ENCODE peak calls at places on chromosome 3, in six cellular contexts. One of them, this sample, is unnamed.

GRCh38 chr3:149273096-149273751 is 51.6 kb upstream of the CP start:
- DNase-seq in NB4: peak; percentile 84
- DNase-seq in Jurkat, Clone E6-1: peak; percentile 66
- DNase-seq in thoracic aorta: no peak
- DNase-seq in epithelial cell of esophagus: peak; percentile 85
- DNase-seq in AG09309: peak; percentile 76
- DNase-seq in this sample: peak; percentile 54

GRCh38 chr3:29972594-29972993 is 633.8 kb upstream of the TGFBR2 start:
- DNase-seq in NB4: no peak
- DNase-seq in Jurkat, Clone E6-1: no peak
- DNase-seq in epithelial cell of esophagus: no peak
- DNase-seq in AG09309: peak; percentile 70
- DNase-seq in thoracic aorta: no peak
- DNase-seq in this sample: peak; percentile 90

GRCh38 chr3:1275495-1275894 is 182.7 kb downstream of the CNTN6 start:
- DNase-seq in AG09309: no peak
- DNase-seq in epithelial cell of esophagus: peak; percentile 10
- DNase-seq in thoracic aorta: no peak
- DNase-seq in NB4: peak; percentile 42
- DNase-seq in Jurkat, Clone E6-1: peak; percentile 14
- DNase-seq in this sample: no peak

GRCh38 chr3:99114565-99115291 is 213.2 kb upstream of the DCBLD2 start:
- DNase-seq in NB4: peak; percentile 10
- DNase-seq in thoracic aorta: no peak
- DNase-seq in Jurkat, Clone E6-1: no peak
- DNase-seq in epithelial cell of esophagus: peak; percentile 61
- DNase-seq in AG09309: no peak
- DNase-seq in this sample: peak; percentile 45

GRCh38 chr3:178146406-178146831 is 389.8 kb upstream of the KCNMB2 start:
- DNase-seq in Jurkat, Clone E6-1: no peak
- DNase-seq in NB4: no peak
- DNase-seq in AG09309: peak; percentile 10
- DNase-seq in epithelial cell of esophagus: no peak
- DNase-seq in thoracic aorta: no peak
- DNase-seq in this sample: no peak

GRCh38 chr3:4729061-4729973 is 236.2 kb downstream of the ITPR1 start:
- DNase-seq in Jurkat, Clone E6-1: no peak
- DNase-seq in AG09309: no peak
- DNase-seq in NB4: no peak
- DNase-seq in thoracic aorta: no peak
- DNase-seq in epithelial cell of esophagus: no peak
- DNase-seq in this sample: no peak

GRCh38 chr3:188439080-188439479 is 285.1 kb downstream of the LPP start:
- DNase-seq in AG09309: no peak
- DNase-seq in epithelial cell of esophagus: no peak
- DNase-seq in Jurkat, Clone E6-1: peak; percentile 24
- DNase-seq in thoracic aorta: no peak
- DNase-seq in NB4: peak; percentile 84
- DNase-seq in this sample: no peak

GRCh38 chr3:153734777-153735551 is 386.2 kb upstream of the ARHGEF26 start:
- DNase-seq in epithelial cell of esophagus: peak; percentile 83
- DNase-seq in AG09309: no peak
- DNase-seq in thoracic aorta: no peak
- DNase-seq in NB4: no peak
- DNase-seq in Jurkat, Clone E6-1: no peak
- DNase-seq in this sample: no peak

GRCh38 chr3:42366550-42366949 is 43.9 kb downstream of the LYZL4 start:
- DNase-seq in thoracic aorta: no peak
- DNase-seq in NB4: no peak
- DNase-seq in Jurkat, Clone E6-1: no peak
- DNase-seq in epithelial cell of esophagus: no peak
- DNase-seq in AG09309: no peak
- DNase-seq in this sample: no peak

GRCh38 chr3:120157113-120157512 is 62.9 kb upstream of the GSK3B start:
- DNase-seq in NB4: no peak
- DNase-seq in epithelial cell of esophagus: no peak
- DNase-seq in Jurkat, Clone E6-1: no peak
- DNase-seq in AG09309: no peak
- DNase-seq in thoracic aorta: no peak
- DNase-seq in this sample: no peak

GRCh38 chr3:106212658-106213222 is 343.9 kb upstream of the CBLB start:
- DNase-seq in AG09309: no peak
- DNase-seq in epithelial cell of esophagus: no peak
- DNase-seq in thoracic aorta: no peak
- DNase-seq in Jurkat, Clone E6-1: no peak
- DNase-seq in NB4: no peak
- DNase-seq in this sample: no peak

GRCh38 chr3:120113128-120114116 is 19.2 kb upstream of the GSK3B start:
- DNase-seq in NB4: no peak
- DNase-seq in epithelial cell of esophagus: peak; percentile 97
- DNase-seq in thoracic aorta: no peak
- DNase-seq in Jurkat, Clone E6-1: no peak
- DNase-seq in AG09309: no peak
- DNase-seq in this sample: no peak

GRCh38 chr3:56915969-56916586 is 114.3 kb upstream of the ARHGEF3 start:
- DNase-seq in NB4: peak; percentile 40
- DNase-seq in AG09309: no peak
- DNase-seq in Jurkat, Clone E6-1: peak; percentile 75
- DNase-seq in epithelial cell of esophagus: no peak
- DNase-seq in thoracic aorta: no peak
- DNase-seq in this sample: no peak

DNA sequence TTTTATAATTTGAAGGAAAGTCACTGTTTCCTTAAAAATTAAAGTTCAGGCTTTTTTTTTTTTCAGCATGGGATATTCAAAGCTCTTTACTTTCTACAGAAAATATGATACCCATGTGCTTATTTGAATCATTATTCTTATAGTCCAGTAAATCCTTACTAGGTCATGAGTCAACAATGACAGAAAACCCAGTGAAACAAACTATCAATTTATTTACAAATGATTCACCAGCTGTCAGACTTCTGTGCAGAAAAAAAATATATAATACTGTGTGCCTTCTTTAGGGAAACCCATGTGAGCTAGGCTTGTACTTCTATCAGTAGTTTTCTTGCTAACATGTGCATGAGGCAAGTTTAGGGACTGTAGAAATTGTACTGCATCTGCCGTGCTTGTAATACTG is 1.2 kb downstream of the ACP3 start:
- DNase-seq in Jurkat, Clone E6-1: no peak
- DNase-seq in AG09309: no peak
- DNase-seq in NB4: peak; percentile 29
- DNase-seq in thoracic aorta: no peak
- DNase-seq in epithelial cell of esophagus: peak; percentile 71
- DNase-seq in this sample: no peak
- H3K4me3 ChIP-seq in Jurkat, Clone E6-1: no peak overlapping the region
- H3K4me3 ChIP-seq in AG09309: no peak overlapping the region
- H3K4me3 ChIP-seq in NB4: peak overlapping the region; percentile 68
- H3K4me3 ChIP-seq in thoracic aorta: no peak overlapping the region
- H3K4me3 ChIP-seq in epithelial cell of esophagus: peak overlapping the region; percentile 36
- H3K4me3 ChIP-seq in this sample: no peak overlapping the region

DNA sequence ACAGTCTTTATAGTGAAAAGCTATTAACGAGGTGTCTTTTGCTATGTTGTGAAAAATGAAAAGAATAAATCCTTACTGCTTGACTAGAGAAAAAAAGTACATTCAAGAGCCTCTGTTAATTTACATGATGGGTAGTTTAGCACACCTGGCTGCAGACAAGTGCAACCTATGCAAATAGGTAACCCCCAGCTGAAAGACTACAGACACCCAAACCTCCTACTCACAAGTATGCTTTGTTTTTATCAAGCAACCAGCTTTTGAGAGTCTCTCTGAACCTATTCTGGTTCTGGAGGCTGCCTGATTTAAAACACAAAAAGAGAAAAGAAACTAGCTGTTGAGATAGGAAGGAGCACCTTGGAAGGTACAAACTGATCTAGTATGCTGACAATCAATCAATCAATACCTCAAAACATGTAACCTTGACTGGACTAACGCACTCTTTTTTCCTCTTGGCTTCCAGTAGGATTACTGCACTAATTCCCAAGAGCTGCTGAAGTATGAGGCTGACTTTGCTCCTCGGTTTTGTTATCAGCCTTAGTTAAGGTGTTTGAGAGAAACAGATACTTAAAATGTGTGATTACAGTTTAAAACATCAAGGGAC is 63.7 kb downstream of the OSBPL10 start:
- DNase-seq in epithelial cell of esophagus: no peak
- DNase-seq in Jurkat, Clone E6-1: no peak
- DNase-seq in thoracic aorta: no peak
- DNase-seq in NB4: no peak
- DNase-seq in AG09309: no peak
- DNase-seq in this sample: no peak
- H3K4me3 ChIP-seq in epithelial cell of esophagus: no peak overlapping the region
- H3K4me3 ChIP-seq in Jurkat, Clone E6-1: no peak overlapping the region
- H3K4me3 ChIP-seq in thoracic aorta: peak overlapping the region; percentile 51
- H3K4me3 ChIP-seq in NB4: no peak overlapping the region
- H3K4me3 ChIP-seq in AG09309: no peak overlapping the region
- H3K4me3 ChIP-seq in this sample: no peak overlapping the region

DNA sequence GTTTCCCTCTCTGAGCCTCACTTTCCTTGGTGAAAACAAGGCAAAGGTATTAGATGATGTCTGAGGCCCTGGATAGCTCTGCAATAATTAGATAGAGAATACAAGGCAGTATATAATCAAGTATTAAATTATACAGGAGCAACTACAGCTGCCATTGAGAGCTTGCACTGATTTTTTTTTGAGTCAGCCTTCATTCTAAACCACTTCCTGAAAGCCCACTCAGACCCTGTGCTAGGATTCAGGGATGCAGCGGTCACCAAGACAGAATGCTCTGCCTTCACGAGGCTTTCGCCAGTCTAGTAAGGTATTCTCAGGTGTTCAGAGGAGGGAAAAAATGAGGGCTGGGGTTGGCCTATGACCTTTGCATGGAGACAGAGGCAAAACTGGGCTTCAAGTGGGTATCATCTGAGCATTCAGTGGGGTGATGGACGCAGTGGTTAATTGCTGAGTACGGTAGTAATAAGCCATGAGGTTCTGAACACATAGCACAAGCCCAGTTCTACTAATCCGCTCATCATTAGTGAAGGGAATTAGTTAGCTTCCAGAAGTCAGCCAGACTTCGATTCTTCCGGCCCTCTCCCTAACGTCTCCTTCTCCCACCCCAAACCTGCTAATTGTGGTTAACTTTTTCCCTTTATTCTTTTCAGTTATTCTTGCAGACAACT is 3.6 kb downstream of the VGLL4 start:
- DNase-seq in thoracic aorta: no peak
- DNase-seq in epithelial cell of esophagus: no peak
- DNase-seq in AG09309: no peak
- DNase-seq in NB4: no peak
- DNase-seq in Jurkat, Clone E6-1: no peak
- DNase-seq in this sample: no peak
- H3K4me3 ChIP-seq in thoracic aorta: peak overlapping the region; percentile 88
- H3K4me3 ChIP-seq in epithelial cell of esophagus: no peak overlapping the region
- H3K4me3 ChIP-seq in AG09309: peak overlapping the region; percentile 73
- H3K4me3 ChIP-seq in NB4: peak overlapping the region; percentile 95
- H3K4me3 ChIP-seq in Jurkat, Clone E6-1: no peak overlapping the region
- H3K4me3 ChIP-seq in this sample: no peak overlapping the region

GRCh38 chr3:126406389-126407296 is 11.9 kb downstream of the CFAP100 start:
- DNase-seq in AG09309: no peak
- DNase-seq in NB4: no peak
- DNase-seq in epithelial cell of esophagus: no peak
- DNase-seq in Jurkat, Clone E6-1: no peak
- DNase-seq in thoracic aorta: no peak
- DNase-seq in this sample: peak; percentile 21
- H3K4me3 ChIP-seq in AG09309: no peak overlapping the region
- H3K4me3 ChIP-seq in NB4: no peak overlapping the region
- H3K4me3 ChIP-seq in epithelial cell of esophagus: no peak overlapping the region
- H3K4me3 ChIP-seq in Jurkat, Clone E6-1: no peak overlapping the region
- H3K4me3 ChIP-seq in thoracic aorta: no peak overlapping the region
- H3K4me3 ChIP-seq in this sample: no peak overlapping the region

GRCh38 chr3:175648939-175649338 is 789.8 kb downstream of the NAALADL2 start:
- DNase-seq in AG09309: no peak
- DNase-seq in epithelial cell of esophagus: no peak
- DNase-seq in Jurkat, Clone E6-1: no peak
- DNase-seq in thoracic aorta: no peak
- DNase-seq in NB4: no peak
- DNase-seq in this sample: no peak

GRCh38 chr3:175655366-175655765 is 796.2 kb downstream of the NAALADL2 start:
- DNase-seq in NB4: no peak
- DNase-seq in Jurkat, Clone E6-1: no peak
- DNase-seq in AG09309: no peak
- DNase-seq in epithelial cell of esophagus: no peak
- DNase-seq in thoracic aorta: no peak
- DNase-seq in this sample: no peak

GRCh38 chr3:175656451-175656850 is 797.3 kb downstream of the NAALADL2 start:
- DNase-seq in AG09309: no peak
- DNase-seq in thoracic aorta: no peak
- DNase-seq in NB4: no peak
- DNase-seq in Jurkat, Clone E6-1: no peak
- DNase-seq in epithelial cell of esophagus: peak; percentile 43
- DNase-seq in this sample: no peak

GRCh38 chr3:175646865-175647264 is 787.7 kb downstream of the NAALADL2 start:
- DNase-seq in Jurkat, Clone E6-1: no peak
- DNase-seq in NB4: no peak
- DNase-seq in thoracic aorta: no peak
- DNase-seq in AG09309: no peak
- DNase-seq in epithelial cell of esophagus: peak; percentile 27
- DNase-seq in this sample: no peak

DNA sequence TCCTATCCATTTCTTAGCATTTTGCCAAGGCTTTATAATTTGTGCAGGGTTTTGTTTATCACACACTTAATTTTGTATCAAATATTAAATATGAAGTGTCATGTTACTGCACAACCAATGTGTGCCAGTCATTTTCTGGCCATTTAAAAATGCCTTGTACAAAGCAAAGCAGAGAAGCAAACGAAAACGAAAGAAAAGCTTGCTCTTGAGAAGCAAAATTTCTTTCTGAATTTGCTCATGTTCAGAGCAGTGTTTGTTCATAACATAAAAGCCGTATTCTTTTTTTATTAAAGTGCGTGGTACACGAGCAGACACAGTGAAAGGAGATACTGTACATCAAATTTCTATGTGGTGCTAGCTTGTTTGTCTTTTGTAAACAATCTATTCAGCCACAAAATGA is 792.6 kb downstream of the NAALADL2 start:
- DNase-seq in epithelial cell of esophagus: no peak
- DNase-seq in thoracic aorta: no peak
- DNase-seq in NB4: no peak
- DNase-seq in Jurkat, Clone E6-1: no peak
- DNase-seq in AG09309: no peak
- DNase-seq in this sample: no peak
- H3K4me3 ChIP-seq in epithelial cell of esophagus: no peak overlapping the region
- H3K4me3 ChIP-seq in thoracic aorta: peak overlapping the region; percentile 62
- H3K4me3 ChIP-seq in NB4: no peak overlapping the region
- H3K4me3 ChIP-seq in Jurkat, Clone E6-1: no peak overlapping the region
- H3K4me3 ChIP-seq in AG09309: no peak overlapping the region
- H3K4me3 ChIP-seq in this sample: no peak overlapping the region